ENCODE peak calls at places on chromosomes 12 and 14, in four cellular contexts. One of them, this sample, is unnamed.

GRCh38 chr12:321606-322326 is 59.1 kb upstream of the SLC6A13 start:
- DNase-seq in transverse colon: no peak
- DNase-seq in ovary: no peak
- DNase-seq in lower leg skin: no peak
- DNase-seq in this sample: no peak

GRCh38 chr12:66859751-66860440 is 181.0 kb upstream of the GRIP1 start:
- DNase-seq in transverse colon: no peak
- DNase-seq in ovary: no peak
- DNase-seq in lower leg skin: no peak
- DNase-seq in this sample: no peak

GRCh38 chr14:68507544-68508081 is 285.3 kb downstream of the ZFP36L1 start:
- DNase-seq in transverse colon: no peak
- DNase-seq in ovary: no peak
- DNase-seq in lower leg skin: peak; percentile 74
- DNase-seq in this sample: no peak

GRCh38 chr12:46965880-46966279 is 113.5 kb upstream of the PCED1B start:
- DNase-seq in transverse colon: no peak
- DNase-seq in ovary: no peak
- DNase-seq in lower leg skin: no peak
- DNase-seq in this sample: no peak

GRCh38 chr14:50047274-50047676 is 69.1 kb downstream of the VCPKMT start:
- DNase-seq in transverse colon: peak; percentile 70
- DNase-seq in ovary: no peak
- DNase-seq in lower leg skin: no peak
- DNase-seq in this sample: no peak

GRCh38 chr14:67977468-67978034 is 158.0 kb downstream of the RAD51B start:
- DNase-seq in transverse colon: no peak
- DNase-seq in ovary: no peak
- DNase-seq in lower leg skin: no peak
- DNase-seq in this sample: no peak

GRCh38 chr12:19507823-19508222 is 68.5 kb downstream of the AEBP2 start:
- DNase-seq in transverse colon: no peak
- DNase-seq in ovary: no peak
- DNase-seq in lower leg skin: no peak
- DNase-seq in this sample: no peak

GRCh38 chr14:65042731-65043372 is 56.2 kb downstream of the FNTB start:
- DNase-seq in transverse colon: no peak
- DNase-seq in ovary: no peak
- DNase-seq in lower leg skin: peak; percentile 13
- DNase-seq in this sample: no peak

GRCh38 chr12:104473374-104473983 is 16.7 kb downstream of the CHST11 start:
- DNase-seq in transverse colon: no peak
- DNase-seq in ovary: no peak
- DNase-seq in lower leg skin: no peak
- DNase-seq in this sample: no peak

GRCh38 chr12:22064968-22065367 is 18.9 kb downstream of the CMAS start:
- DNase-seq in transverse colon: no peak
- DNase-seq in ovary: no peak
- DNase-seq in lower leg skin: no peak
- DNase-seq in this sample: no peak

GRCh38 chr12:122406701-122407154 is 15.7 kb downstream of the CLIP1 start:
- DNase-seq in transverse colon: no peak
- DNase-seq in ovary: no peak
- DNase-seq in lower leg skin: no peak
- DNase-seq in this sample: no peak

GRCh38 chr14:51419685-51420084 is 179.6 kb downstream of the TMX1 start:
- DNase-seq in transverse colon: no peak
- DNase-seq in ovary: no peak
- DNase-seq in lower leg skin: no peak
- DNase-seq in this sample: no peak

GRCh38 chr12:65670775-65671174 is 153.5 kb upstream of the HMGA2 start:
- DNase-seq in transverse colon: no peak
- DNase-seq in ovary: no peak
- DNase-seq in lower leg skin: no peak
- DNase-seq in this sample: no peak

GRCh38 chr12:3086729-3087323 is 9.6 kb downstream of the TSPAN9 start:
- DNase-seq in transverse colon: no peak
- DNase-seq in ovary: no peak
- DNase-seq in lower leg skin: no peak
- DNase-seq in this sample: no peak

GRCh38 chr14:105941226-105942166 is 415.1 kb downstream of the TMEM121 start:
- DNase-seq in transverse colon: no peak
- DNase-seq in ovary: no peak
- DNase-seq in lower leg skin: no peak
- DNase-seq in this sample: no peak

GRCh38 chr12:77299910-77300772 is 234.8 kb upstream of the E2F7 start:
- DNase-seq in transverse colon: no peak
- DNase-seq in ovary: no peak
- DNase-seq in lower leg skin: no peak
- DNase-seq in this sample: no peak

GRCh38 chr14:54590481-54590880 is 23.6 kb downstream of the SAMD4A start:
- DNase-seq in transverse colon: no peak
- DNase-seq in ovary: no peak
- DNase-seq in lower leg skin: no peak
- DNase-seq in this sample: no peak

GRCh38 chr14:104932676-104933631 is 8.3 kb downstream of the PLD4 start:
- DNase-seq in transverse colon: peak; percentile 84
- DNase-seq in ovary: peak; percentile 88
- DNase-seq in lower leg skin: peak; percentile 98
- DNase-seq in this sample: peak; percentile 95

GRCh38 chr14:102539544-102540309 is 30.2 kb upstream of the ANKRD9 start:
- DNase-seq in transverse colon: no peak
- DNase-seq in ovary: peak; percentile 66
- DNase-seq in lower leg skin: no peak
- DNase-seq in this sample: no peak

GRCh38 chr12:92582466-92582865 is 120.3 kb upstream of the PLEKHG7 start:
- DNase-seq in transverse colon: no peak
- DNase-seq in ovary: no peak
- DNase-seq in lower leg skin: no peak
- DNase-seq in this sample: no peak

GRCh38 chr14:87810711-87811110 is 182.3 kb downstream of the GALC start:
- DNase-seq in transverse colon: no peak
- DNase-seq in ovary: no peak
- DNase-seq in lower leg skin: no peak
- DNase-seq in this sample: no peak

GRCh38 chr12:85633491-85633890 is 202.7 kb downstream of the RASSF9 start:
- DNase-seq in transverse colon: no peak
- DNase-seq in ovary: no peak
- DNase-seq in lower leg skin: no peak
- DNase-seq in this sample: no peak

GRCh38 chr12:131287015-131287937 is 333.6 kb downstream of the ADGRD1 start:
- DNase-seq in transverse colon: no peak
- DNase-seq in ovary: peak; percentile 2
- DNase-seq in lower leg skin: peak; percentile 52
- DNase-seq in this sample: no peak

GRCh38 chr12:6968426-6968825 is 2.0 kb downstream of the PHB2 start:
- DNase-seq in transverse colon: no peak
- DNase-seq in ovary: no peak
- DNase-seq in lower leg skin: peak; percentile 68
- DNase-seq in this sample: no peak

GRCh38 chr14:104936361-104937155 is 11.9 kb downstream of the PLD4 start:
- DNase-seq in transverse colon: no peak
- DNase-seq in ovary: no peak
- DNase-seq in lower leg skin: peak; percentile 86
- DNase-seq in this sample: no peak

GRCh38 chr12:45040977-45041376 is 9.9 kb downstream of the DBX2 start:
- DNase-seq in transverse colon: no peak
- DNase-seq in ovary: no peak
- DNase-seq in lower leg skin: no peak
- DNase-seq in this sample: no peak
- TF ChIP-seq POLR2A in transverse colon: no peak
- TF ChIP-seq POLR2A in ovary: no peak
- TF ChIP-seq POLR2A in lower leg skin: no peak
- TF ChIP-seq POLR2A in this sample: no peak

GRCh38 chr14:60233891-60234290 is 15.1 kb upstream of the PPM1A start:
- DNase-seq in transverse colon: no peak
- DNase-seq in ovary: no peak
- DNase-seq in lower leg skin: no peak
- DNase-seq in this sample: no peak
- TF ChIP-seq POLR2A in transverse colon: no peak
- TF ChIP-seq POLR2A in ovary: no peak
- TF ChIP-seq POLR2A in lower leg skin: no peak
- TF ChIP-seq POLR2A in this sample: no peak

GRCh38 chr12:32533971-32534590 is 134.7 kb downstream of the FGD4 start:
- DNase-seq in transverse colon: peak; percentile 78
- DNase-seq in ovary: no peak
- DNase-seq in lower leg skin: peak; percentile 89
- DNase-seq in this sample: peak; percentile 55
- TF ChIP-seq POLR2A in transverse colon: peak; percentile 66
- TF ChIP-seq POLR2A in ovary: no peak
- TF ChIP-seq POLR2A in lower leg skin: no peak
- TF ChIP-seq POLR2A in this sample: no peak

GRCh38 chr12:108635997-108636808 is 2.5 kb upstream of the SELPLG start:
- DNase-seq in transverse colon: no peak
- DNase-seq in ovary: no peak
- DNase-seq in lower leg skin: peak; percentile 63
- DNase-seq in this sample: no peak

GRCh38 chr12:108635201-108635996 is 1.7 kb upstream of the SELPLG start:
- DNase-seq in transverse colon: peak; percentile 71
- DNase-seq in ovary: no peak
- DNase-seq in lower leg skin: peak; percentile 84
- DNase-seq in this sample: no peak

GRCh38 chr12:108634225-108634795 is 616 bp upstream of the SELPLG start:
- DNase-seq in transverse colon: peak; percentile 55
- DNase-seq in ovary: no peak
- DNase-seq in lower leg skin: peak; percentile 88
- DNase-seq in this sample: no peak

GRCh38 chr12:108633081-108633533 is 587 bp downstream of the SELPLG start:
- DNase-seq in transverse colon: no peak
- DNase-seq in ovary: no peak
- DNase-seq in lower leg skin: no peak
- DNase-seq in this sample: no peak

GRCh38 chr12:108633534-108634224 is at the start of gene SELPLG:
- DNase-seq in transverse colon: peak; percentile 84
- DNase-seq in ovary: no peak
- DNase-seq in lower leg skin: peak; percentile 93
- DNase-seq in this sample: no peak
- TF ChIP-seq POLR2A in transverse colon: peak; percentile 51
- TF ChIP-seq POLR2A in ovary: no peak
- TF ChIP-seq POLR2A in lower leg skin: no peak
- TF ChIP-seq POLR2A in this sample: no peak

DNA sequence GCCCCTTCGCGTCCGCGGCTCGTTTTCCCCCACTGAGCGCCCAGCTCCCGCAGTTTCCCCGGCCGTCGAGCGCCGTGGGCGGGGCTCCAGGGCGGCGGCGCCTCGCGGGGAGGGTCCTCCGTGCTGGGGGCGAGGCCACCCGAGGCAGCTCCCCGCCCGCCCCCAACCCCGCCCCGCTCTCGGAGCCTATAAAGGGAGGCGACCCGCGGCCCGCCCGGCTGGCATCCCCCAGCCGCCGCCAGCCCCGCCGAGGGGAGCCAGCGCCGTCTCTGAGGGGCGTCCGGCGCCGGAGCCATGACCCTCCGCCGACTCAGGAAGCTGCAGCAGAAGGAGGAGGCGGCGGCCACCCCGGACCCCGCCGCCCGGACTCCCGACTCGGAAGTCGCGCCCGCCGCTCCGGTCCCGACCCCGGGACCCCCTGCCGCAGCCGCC is at the start of gene TAMALIN:
- DNase-seq in transverse colon: peak; percentile 79
- DNase-seq in ovary: peak; percentile 88
- DNase-seq in lower leg skin: peak; percentile 95
- DNase-seq in this sample: no peak
- TF ChIP-seq POLR2A in transverse colon: peak; percentile 79
- TF ChIP-seq POLR2A in ovary: peak; percentile 88
- TF ChIP-seq POLR2A in lower leg skin: no peak
- TF ChIP-seq POLR2A in this sample: no peak

GRCh38 chr14:34713681-34714319 is 593 bp downstream of the CFL2 start:
- DNase-seq in transverse colon: peak; percentile 37
- DNase-seq in ovary: no peak
- DNase-seq in lower leg skin: no peak
- DNase-seq in this sample: no peak
- TF ChIP-seq POLR2A in transverse colon: peak; percentile 43
- TF ChIP-seq POLR2A in ovary: no peak
- TF ChIP-seq POLR2A in lower leg skin: no peak
- TF ChIP-seq POLR2A in this sample: no peak

GRCh38 chr14:39434401-39434800 is 2.2 kb upstream of the FBXO33 start:
- DNase-seq in transverse colon: no peak
- DNase-seq in ovary: no peak
- DNase-seq in lower leg skin: no peak
- DNase-seq in this sample: no peak

GRCh38 chr14:39431416-39432178 is 636 bp downstream of the FBXO33 start:
- DNase-seq in transverse colon: peak; percentile 57
- DNase-seq in ovary: peak; percentile 66
- DNase-seq in lower leg skin: peak; percentile 91
- DNase-seq in this sample: no peak

GRCh38 chr14:39432179-39432618 is at the start of gene FBXO33:
- DNase-seq in transverse colon: peak; percentile 98
- DNase-seq in ovary: peak; percentile 97
- DNase-seq in lower leg skin: peak; percentile 99
- DNase-seq in this sample: peak; percentile 76

GRCh38 chr14:39433452-39433813 is 1.2 kb upstream of the FBXO33 start:
- DNase-seq in transverse colon: no peak
- DNase-seq in ovary: no peak
- DNase-seq in lower leg skin: no peak
- DNase-seq in this sample: no peak

GRCh38 chr14:39432619-39433451 is 602 bp upstream of the FBXO33 start:
- DNase-seq in transverse colon: peak; percentile 95
- DNase-seq in ovary: peak; percentile 93
- DNase-seq in lower leg skin: peak; percentile 97
- DNase-seq in this sample: peak; percentile 64
- TF ChIP-seq POLR2A in transverse colon: peak; percentile 82
- TF ChIP-seq POLR2A in ovary: peak; percentile 60
- TF ChIP-seq POLR2A in lower leg skin: no peak
- TF ChIP-seq POLR2A in this sample: peak; percentile 22

DNA sequence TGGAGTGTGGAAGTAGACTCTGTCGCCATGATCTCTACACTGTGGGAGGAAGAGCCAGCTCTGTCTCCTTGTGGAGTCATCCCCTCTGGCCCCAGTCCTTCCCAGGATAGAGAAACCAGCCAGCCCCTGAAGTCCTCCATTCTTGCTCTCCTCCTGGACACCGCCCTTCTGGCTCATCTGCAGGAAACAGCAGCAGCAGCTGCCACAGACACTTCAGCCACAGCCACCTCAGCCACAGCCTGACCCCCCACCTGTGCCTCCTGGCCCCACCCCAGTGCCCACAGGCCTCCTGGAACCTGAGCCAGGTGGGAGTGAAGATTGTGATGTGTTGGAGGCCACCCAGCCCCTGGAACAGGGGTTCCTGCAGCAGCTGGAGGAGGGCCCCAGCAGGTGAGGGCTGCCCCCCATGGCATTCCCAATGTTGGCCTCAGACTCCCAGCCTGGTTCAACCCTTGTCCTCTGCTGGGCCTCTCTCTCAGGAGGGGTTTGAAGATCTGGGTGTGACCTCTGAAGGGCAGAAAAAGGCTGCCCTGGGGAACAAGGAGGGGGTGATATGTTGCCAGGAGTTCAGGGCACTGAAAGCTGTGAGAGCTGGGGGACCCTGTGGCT is 10.4 kb downstream of the PRPF40B start:
- DNase-seq in transverse colon: no peak
- DNase-seq in ovary: no peak
- DNase-seq in lower leg skin: peak; percentile 66
- DNase-seq in this sample: no peak
- TF ChIP-seq POLR2A in transverse colon: no peak
- TF ChIP-seq POLR2A in ovary: no peak
- TF ChIP-seq POLR2A in lower leg skin: no peak
- TF ChIP-seq POLR2A in this sample: no peak

GRCh38 chr14:99271951-99272668 is at the start of gene BCL11B:
- DNase-seq in transverse colon: peak; percentile 82
- DNase-seq in ovary: peak; percentile 47
- DNase-seq in lower leg skin: peak; percentile 97
- DNase-seq in this sample: peak; percentile 59
- TF ChIP-seq POLR2A in transverse colon: peak; percentile 48
- TF ChIP-seq POLR2A in ovary: no peak
- TF ChIP-seq POLR2A in lower leg skin: no peak
- TF ChIP-seq POLR2A in this sample: no peak

This sample was measured in H54.